ENCODE peak calls at places on chromosomes 4 and X, in five cellular contexts. One of them, this sample, is unnamed.

GRCh38 chr4:3405176-3405575 is 36.6 kb upstream of the HGFAC start:
- DNase-seq in GM03348: no peak
- DNase-seq in stimulated activated CD8-positive, alpha-beta memory T cell treated with anti-CD3 and anti-CD28 coated beads, Interleukin-4, amount 100 ng/mL, for 4 hours: no peak
- DNase-seq in activated CD4-positive, alpha-beta T cell treated with anti-CD3 and anti-CD28 coated beads, Interleukin-2, amount 10 ng/mL, durations not matched to agents 7 days and 5 days: no peak
- DNase-seq in SW480: no peak
- DNase-seq in this sample: no peak

GRCh38 chr4:22962186-22962786 is 269.5 kb downstream of the GBA3 start:
- DNase-seq in GM03348: peak
- DNase-seq in stimulated activated CD8-positive, alpha-beta memory T cell treated with anti-CD3 and anti-CD28 coated beads, Interleukin-4, amount 100 ng/mL, for 4 hours: no peak
- DNase-seq in activated CD4-positive, alpha-beta T cell treated with anti-CD3 and anti-CD28 coated beads, Interleukin-2, amount 10 ng/mL, durations not matched to agents 7 days and 5 days: no peak
- DNase-seq in SW480: peak
- DNase-seq in this sample: no peak

GRCh38 chr4:105147226-105148151 is 813 bp downstream of the TET2 start:
- DNase-seq in GM03348: peak
- DNase-seq in stimulated activated CD8-positive, alpha-beta memory T cell treated with anti-CD3 and anti-CD28 coated beads, Interleukin-4, amount 100 ng/mL, for 4 hours: no peak
- DNase-seq in activated CD4-positive, alpha-beta T cell treated with anti-CD3 and anti-CD28 coated beads, Interleukin-2, amount 10 ng/mL, durations not matched to agents 7 days and 5 days: peak
- DNase-seq in SW480: peak
- DNase-seq in this sample: no peak

GRCh38 chr4:65302145-65302544 is 368.1 kb downstream of the EPHA5 start:
- DNase-seq in GM03348: no peak
- DNase-seq in stimulated activated CD8-positive, alpha-beta memory T cell treated with anti-CD3 and anti-CD28 coated beads, Interleukin-4, amount 100 ng/mL, for 4 hours: no peak
- DNase-seq in activated CD4-positive, alpha-beta T cell treated with anti-CD3 and anti-CD28 coated beads, Interleukin-2, amount 10 ng/mL, durations not matched to agents 7 days and 5 days: no peak
- DNase-seq in SW480: no peak
- DNase-seq in this sample: no peak

GRCh38 chr4:85815796-85816459 is 341.0 kb downstream of the ARHGAP24 start:
- DNase-seq in GM03348: no peak
- DNase-seq in stimulated activated CD8-positive, alpha-beta memory T cell treated with anti-CD3 and anti-CD28 coated beads, Interleukin-4, amount 100 ng/mL, for 4 hours: no peak
- DNase-seq in activated CD4-positive, alpha-beta T cell treated with anti-CD3 and anti-CD28 coated beads, Interleukin-2, amount 10 ng/mL, durations not matched to agents 7 days and 5 days: no peak
- DNase-seq in SW480: no peak
- DNase-seq in this sample: no peak

GRCh38 chr4:124710911-124711310 is 1.6 kb downstream of the ANKRD50 start:
- DNase-seq in GM03348: peak
- DNase-seq in stimulated activated CD8-positive, alpha-beta memory T cell treated with anti-CD3 and anti-CD28 coated beads, Interleukin-4, amount 100 ng/mL, for 4 hours: no peak
- DNase-seq in activated CD4-positive, alpha-beta T cell treated with anti-CD3 and anti-CD28 coated beads, Interleukin-2, amount 10 ng/mL, durations not matched to agents 7 days and 5 days: no peak
- DNase-seq in SW480: no peak
- DNase-seq in this sample: no peak

GRCh38 chr4:153223935-153224334 is 19.7 kb downstream of the TRIM2 start:
- DNase-seq in GM03348: peak
- DNase-seq in stimulated activated CD8-positive, alpha-beta memory T cell treated with anti-CD3 and anti-CD28 coated beads, Interleukin-4, amount 100 ng/mL, for 4 hours: no peak
- DNase-seq in activated CD4-positive, alpha-beta T cell treated with anti-CD3 and anti-CD28 coated beads, Interleukin-2, amount 10 ng/mL, durations not matched to agents 7 days and 5 days: no peak
- DNase-seq in SW480: no peak
- DNase-seq in this sample: peak

GRCh38 chr4:71338846-71339593 is at the start of gene SLC4A4:
- DNase-seq in GM03348: peak
- DNase-seq in stimulated activated CD8-positive, alpha-beta memory T cell treated with anti-CD3 and anti-CD28 coated beads, Interleukin-4, amount 100 ng/mL, for 4 hours: no peak
- DNase-seq in activated CD4-positive, alpha-beta T cell treated with anti-CD3 and anti-CD28 coated beads, Interleukin-2, amount 10 ng/mL, durations not matched to agents 7 days and 5 days: peak
- DNase-seq in SW480: peak
- DNase-seq in this sample: no peak

GRCh38 chr4:109559983-109560686 is at the start of gene MCUB:
- DNase-seq in GM03348: peak
- DNase-seq in stimulated activated CD8-positive, alpha-beta memory T cell treated with anti-CD3 and anti-CD28 coated beads, Interleukin-4, amount 100 ng/mL, for 4 hours: peak
- DNase-seq in activated CD4-positive, alpha-beta T cell treated with anti-CD3 and anti-CD28 coated beads, Interleukin-2, amount 10 ng/mL, durations not matched to agents 7 days and 5 days: peak
- DNase-seq in SW480: peak
- DNase-seq in this sample: peak

GRCh38 chr4:138275946-138276621 is 33.9 kb upstream of the SLC7A11 start:
- DNase-seq in GM03348: peak
- DNase-seq in stimulated activated CD8-positive, alpha-beta memory T cell treated with anti-CD3 and anti-CD28 coated beads, Interleukin-4, amount 100 ng/mL, for 4 hours: no peak
- DNase-seq in activated CD4-positive, alpha-beta T cell treated with anti-CD3 and anti-CD28 coated beads, Interleukin-2, amount 10 ng/mL, durations not matched to agents 7 days and 5 days: no peak
- DNase-seq in SW480: no peak
- DNase-seq in this sample: peak

GRCh38 chrX:17078031-17078730 is 131.7 kb downstream of the REPS2 start:
- DNase-seq in GM03348: peak
- DNase-seq in stimulated activated CD8-positive, alpha-beta memory T cell treated with anti-CD3 and anti-CD28 coated beads, Interleukin-4, amount 100 ng/mL, for 4 hours: no peak
- DNase-seq in activated CD4-positive, alpha-beta T cell treated with anti-CD3 and anti-CD28 coated beads, Interleukin-2, amount 10 ng/mL, durations not matched to agents 7 days and 5 days: no peak
- DNase-seq in SW480: peak
- DNase-seq in this sample: peak

GRCh38 chr4:21476753-21477152 is 471.8 kb downstream of the KCNIP4 start:
- DNase-seq in GM03348: no peak
- DNase-seq in stimulated activated CD8-positive, alpha-beta memory T cell treated with anti-CD3 and anti-CD28 coated beads, Interleukin-4, amount 100 ng/mL, for 4 hours: no peak
- DNase-seq in activated CD4-positive, alpha-beta T cell treated with anti-CD3 and anti-CD28 coated beads, Interleukin-2, amount 10 ng/mL, durations not matched to agents 7 days and 5 days: no peak
- DNase-seq in SW480: no peak
- DNase-seq in this sample: no peak

GRCh38 chrX:129940721-129941120 is 34.8 kb downstream of the UTP14A start:
- DNase-seq in GM03348: no peak
- DNase-seq in stimulated activated CD8-positive, alpha-beta memory T cell treated with anti-CD3 and anti-CD28 coated beads, Interleukin-4, amount 100 ng/mL, for 4 hours: no peak
- DNase-seq in activated CD4-positive, alpha-beta T cell treated with anti-CD3 and anti-CD28 coated beads, Interleukin-2, amount 10 ng/mL, durations not matched to agents 7 days and 5 days: no peak
- DNase-seq in SW480: no peak
- DNase-seq in this sample: no peak

GRCh38 chrX:152817082-152817744 is 13.3 kb downstream of the CETN2 start:
- DNase-seq in GM03348: peak
- DNase-seq in stimulated activated CD8-positive, alpha-beta memory T cell treated with anti-CD3 and anti-CD28 coated beads, Interleukin-4, amount 100 ng/mL, for 4 hours: no peak
- DNase-seq in activated CD4-positive, alpha-beta T cell treated with anti-CD3 and anti-CD28 coated beads, Interleukin-2, amount 10 ng/mL, durations not matched to agents 7 days and 5 days: no peak
- DNase-seq in SW480: peak
- DNase-seq in this sample: no peak

GRCh38 chr4:4775493-4776004 is 83.9 kb upstream of the MSX1 start:
- DNase-seq in GM03348: no peak
- DNase-seq in stimulated activated CD8-positive, alpha-beta memory T cell treated with anti-CD3 and anti-CD28 coated beads, Interleukin-4, amount 100 ng/mL, for 4 hours: no peak
- DNase-seq in activated CD4-positive, alpha-beta T cell treated with anti-CD3 and anti-CD28 coated beads, Interleukin-2, amount 10 ng/mL, durations not matched to agents 7 days and 5 days: no peak
- DNase-seq in SW480: no peak
- DNase-seq in this sample: no peak

GRCh38 chrX:116272328-116272727 is 101.8 kb downstream of the AGTR2 start:
- DNase-seq in GM03348: peak
- DNase-seq in stimulated activated CD8-positive, alpha-beta memory T cell treated with anti-CD3 and anti-CD28 coated beads, Interleukin-4, amount 100 ng/mL, for 4 hours: no peak
- DNase-seq in activated CD4-positive, alpha-beta T cell treated with anti-CD3 and anti-CD28 coated beads, Interleukin-2, amount 10 ng/mL, durations not matched to agents 7 days and 5 days: no peak
- DNase-seq in SW480: peak
- DNase-seq in this sample: peak

GRCh38 chr4:38099908-38100407 is 139.8 kb downstream of the PTTG2 start:
- DNase-seq in GM03348: peak
- DNase-seq in stimulated activated CD8-positive, alpha-beta memory T cell treated with anti-CD3 and anti-CD28 coated beads, Interleukin-4, amount 100 ng/mL, for 4 hours: no peak
- DNase-seq in activated CD4-positive, alpha-beta T cell treated with anti-CD3 and anti-CD28 coated beads, Interleukin-2, amount 10 ng/mL, durations not matched to agents 7 days and 5 days: no peak
- DNase-seq in SW480: no peak
- DNase-seq in this sample: no peak

GRCh38 chr4:137307806-137308205 is 224.5 kb downstream of the PCDH18 start:
- DNase-seq in GM03348: peak
- DNase-seq in stimulated activated CD8-positive, alpha-beta memory T cell treated with anti-CD3 and anti-CD28 coated beads, Interleukin-4, amount 100 ng/mL, for 4 hours: no peak
- DNase-seq in activated CD4-positive, alpha-beta T cell treated with anti-CD3 and anti-CD28 coated beads, Interleukin-2, amount 10 ng/mL, durations not matched to agents 7 days and 5 days: no peak
- DNase-seq in SW480: no peak
- DNase-seq in this sample: peak

GRCh38 chr4:19659131-19659530 is 592.6 kb upstream of the SLIT2 start:
- DNase-seq in GM03348: no peak
- DNase-seq in stimulated activated CD8-positive, alpha-beta memory T cell treated with anti-CD3 and anti-CD28 coated beads, Interleukin-4, amount 100 ng/mL, for 4 hours: no peak
- DNase-seq in activated CD4-positive, alpha-beta T cell treated with anti-CD3 and anti-CD28 coated beads, Interleukin-2, amount 10 ng/mL, durations not matched to agents 7 days and 5 days: no peak
- DNase-seq in SW480: no peak
- DNase-seq in this sample: no peak

GRCh38 chrX:3599787-3600465 is 113.5 kb downstream of the PRKX start:
- DNase-seq in GM03348: peak
- DNase-seq in stimulated activated CD8-positive, alpha-beta memory T cell treated with anti-CD3 and anti-CD28 coated beads, Interleukin-4, amount 100 ng/mL, for 4 hours: no peak
- DNase-seq in activated CD4-positive, alpha-beta T cell treated with anti-CD3 and anti-CD28 coated beads, Interleukin-2, amount 10 ng/mL, durations not matched to agents 7 days and 5 days: no peak
- DNase-seq in SW480: no peak
- DNase-seq in this sample: no peak

GRCh38 chr4:94419956-94420355 is 31.8 kb upstream of the PDLIM5 start:
- DNase-seq in GM03348: peak
- DNase-seq in stimulated activated CD8-positive, alpha-beta memory T cell treated with anti-CD3 and anti-CD28 coated beads, Interleukin-4, amount 100 ng/mL, for 4 hours: no peak
- DNase-seq in activated CD4-positive, alpha-beta T cell treated with anti-CD3 and anti-CD28 coated beads, Interleukin-2, amount 10 ng/mL, durations not matched to agents 7 days and 5 days: no peak
- DNase-seq in SW480: no peak
- DNase-seq in this sample: peak